ENCODE peak calls at places on chromosomes 2 and 18, in seven cellular contexts. Y is NCI-H1105; I is activated T-helper 1 cell treated with anti-CD3 and anti-CD28 coated beads, Interleukin-12 subunit alpha, Interleukin-12 subunit beta, Interleukin-2, Interleukin-4 antibody, amounts not matched to agents 30 ng/mL and 10 ng/mL and 1 ng/mL, durations not matched to agents 14 hours and 24 hours and 36 hours; R is foreskin melanocyte; Z is OCI-M1; Q is uterus; A is amniotic stem cell. T is an unnamed sample.

GRCh38 chr2:201257381-201257940 is 2.9 kb upstream of the CASP8 start:
- DNase-seq in Y (no peak), I (peak; percentile 55), R (no peak), Z (peak; percentile 95), Q (no peak), A (no peak), T (no peak)

GRCh38 chr2:113133696-113134558 is 6.5 kb downstream of the IL1RN start:
- DNase-seq in Y (no peak), I (no peak), R (no peak), Z (no peak), Q (no peak), A (no peak), T (no peak)

GRCh38 chr2:65370387-65371093 is 61.9 kb downstream of the SPRED2 start:
- DNase-seq in Y (no peak), I (no peak), R (no peak), Z (peak; percentile 13), Q (no peak), A (no peak), T (peak; percentile 53)

GRCh38 chr2:238320246-238320647 is at the start of gene TRAF3IP1:
- DNase-seq in Y (peak; percentile 86), I (peak; percentile 84), R (peak; percentile 66), Z (peak; percentile 83), Q (peak; percentile 94), A (peak; percentile 88), T (peak; percentile 84)

GRCh38 chr2:151238527-151239487 is 22.9 kb downstream of the RBM43 start:
- DNase-seq in Y (peak; percentile 44), I (no peak), R (peak; percentile 57), Z (peak; percentile 82), Q (peak; percentile 75), A (peak; percentile 73), T (peak; percentile 78)

GRCh38 chr2:235833971-235834620 is 334.1 kb downstream of the GBX2 start:
- DNase-seq in Y (no peak), I (no peak), R (no peak), Z (no peak), Q (no peak), A (no peak), T (peak; percentile 23)

GRCh38 chr2:19569300-19569791 is 210.9 kb upstream of the OSR1 start:
- DNase-seq in Y (no peak), I (no peak), R (no peak), Z (no peak), Q (no peak), A (no peak), T (no peak)

GRCh38 chr2:173568054-173568453 is 213.4 kb downstream of the CDCA7 start:
- DNase-seq in Y (no peak), I (no peak), R (no peak), Z (peak; percentile 55), Q (no peak), A (no peak), T (peak; percentile 80)

GRCh38 chr18:79693561-79694205 is 14.1 kb downstream of the CTDP1 start:
- DNase-seq in Y (no peak), I (no peak), R (no peak), Z (no peak), Q (no peak), A (no peak), T (no peak)

GRCh38 chr2:226334981-226335720 is 464.5 kb downstream of the IRS1 start:
- DNase-seq in Y (no peak), I (no peak), R (peak; percentile 99), Z (no peak), Q (no peak), A (no peak), T (peak; percentile 98)

GRCh38 chr2:10316336-10316735 is 13.6 kb downstream of the HPCAL1 start:
- DNase-seq in Y (no peak), I (no peak), R (no peak), Z (no peak), Q (no peak), A (no peak), T (no peak)

GRCh38 chr2:72293620-72294019 is 146.0 kb upstream of the CYP26B1 start:
- DNase-seq in Y (no peak), I (no peak), R (no peak), Z (no peak), Q (no peak), A (no peak), T (no peak)

GRCh38 chr2:20481798-20482405 is 35.0 kb downstream of the RHOB start:
- DNase-seq in Y (no peak), I (no peak), R (no peak), Z (no peak), Q (no peak), A (no peak), T (no peak)